ENCODE peak calls at places on chromosomes 13 and 19, in four cellular contexts. Y, W, Z and A are unnamed samples.

GRCh38 chr19:16886305-16886880 is 2.4 kb upstream of the F2RL3 start:
- DNase-seq in Y (peak; percentile 60), W (no peak), Z (no peak), A (peak; percentile 84)

GRCh38 chr13:72462726-72463125 is 264.7 kb downstream of the MZT1 start:
- DNase-seq in Y (no peak), W (no peak), Z (no peak), A (no peak)

GRCh38 chr19:50480281-50481111 is 3.8 kb upstream of the GARIN5A start:
- DNase-seq in Y (no peak), W (no peak), Z (no peak), A (no peak)

GRCh38 chr13:21933001-21933400 is 262.1 kb downstream of the FGF9 start:
- DNase-seq in Y (no peak), W (no peak), Z (no peak), A (no peak)

GRCh38 chr13:50352720-50353491 is 337.7 kb downstream of the KCNRG start:
- DNase-seq in Y (no peak), W (no peak), Z (no peak), A (no peak)

GRCh38 chr13:26614721-26615120 is 57.2 kb downstream of the WASF3 start:
- DNase-seq in Y (no peak), W (no peak), Z (no peak), A (no peak)

GRCh38 chr13:114112826-114113322 is 19.5 kb downstream of the RASA3 start:
- DNase-seq in Y (no peak), W (no peak), Z (no peak), A (peak; percentile 5)

GRCh38 chr13:31048521-31048920 is 113.2 kb downstream of the HSPH1 start:
- DNase-seq in Y (no peak), W (no peak), Z (no peak), A (no peak)

GRCh38 chr13:45374917-45375316 is 33.9 kb upstream of the TPT1 start:
- DNase-seq in Y (no peak), W (no peak), Z (no peak), A (no peak)

GRCh38 chr13:105165449-105166125 is 1369.9 kb downstream of the EFNB2 start:
- DNase-seq in Y (no peak), W (no peak), Z (no peak), A (no peak)

GRCh38 chr19:49805822-49806612 is 7.1 kb downstream of the FUZ start:
- DNase-seq in Y (no peak), W (no peak), Z (no peak), A (no peak)

GRCh38 chr13:72430923-72431322 is 296.5 kb downstream of the MZT1 start:
- DNase-seq in Y (no peak), W (no peak), Z (no peak), A (no peak)

GRCh38 chr19:11806354-11807098 is 7.5 kb upstream of the ZNF440 start:
- DNase-seq in Y (no peak), W (no peak), Z (no peak), A (no peak)

GRCh38 chr19:28208745-28209144 is 1004.2 kb downstream of the UQCRFS1 start:
- DNase-seq in Y (no peak), W (no peak), Z (no peak), A (no peak)

GRCh38 chr19:53509443-53509842 is 28.5 kb upstream of the ZNF331 start:
- DNase-seq in Y (no peak), W (no peak), Z (no peak), A (no peak)

GRCh38 chr13:24362435-24362951 is 53.1 kb downstream of the C1QTNF9 start:
- DNase-seq in Y (no peak), W (no peak), Z (no peak), A (no peak)

GRCh38 chr19:13842294-13843103 is 34.4 kb upstream of the NANOS3 start:
- DNase-seq in Y (peak; percentile 83), W (no peak), Z (no peak), A (peak; percentile 92)

GRCh38 chr13:111251646-111252448 is 68.6 kb upstream of the TEX29 start:
- DNase-seq in Y (no peak), W (no peak), Z (no peak), A (no peak)

GRCh38 chr13:99442273-99442895 is 58.9 kb upstream of the TM9SF2 start:
- DNase-seq in Y (peak; percentile 32), W (peak; percentile 53), Z (no peak), A (peak; percentile 50)

GRCh38 chr19:49790866-49791265 is 22.2 kb downstream of the FUZ start:
- DNase-seq in Y (peak; percentile 80), W (no peak), Z (no peak), A (peak; percentile 87)

GRCh38 chr19:38831142-38831605 is 420 bp downstream of the ECH1 start:
- DNase-seq in Y (peak; percentile 90), W (peak; percentile 19), Z (no peak), A (peak; percentile 61)

GRCh38 chr13:55199132-55199531 is 1941.6 kb upstream of the PRR20A start:
- DNase-seq in Y (no peak), W (no peak), Z (no peak), A (no peak)

GRCh38 chr13:79290595-79291244 is 115.3 kb downstream of the RBM26 start:
- DNase-seq in Y (no peak), W (no peak), Z (no peak), A (no peak)

GRCh38 chr19:27746691-27747380 is 1466.1 kb downstream of the UQCRFS1 start:
- DNase-seq in Y (peak; percentile 20), W (peak; percentile 5), Z (no peak), A (peak; percentile 39)

GRCh38 chr19:2529473-2529918 is 53.6 kb downstream of the GADD45B start:
- DNase-seq in Y (peak; percentile 92), W (no peak), Z (no peak), A (no peak)

GRCh38 chr13:49877629-49878218 is 58.4 kb downstream of the SPRYD7 start:
- DNase-seq in Y (no peak), W (no peak), Z (no peak), A (no peak)

GRCh38 chr19:49533551-49534488 is 6.0 kb downstream of the RCN3 start:
- DNase-seq in Y (peak; percentile 49), W (peak; percentile 79), Z (peak; percentile 67), A (peak; percentile 72)

GRCh38 chr13:25899952-25900351 is 151.9 kb downstream of the SHISA2 start:
- DNase-seq in Y (no peak), W (no peak), Z (no peak), A (no peak)

GRCh38 chr13:30810261-30810701 is 74.9 kb downstream of the ALOX5AP start:
- DNase-seq in Y (no peak), W (no peak), Z (no peak), A (no peak)

GRCh38 chr19:55410168-55410567 is 2.6 kb upstream of the UBE2S start:
- DNase-seq in Y (no peak), W (no peak), Z (no peak), A (no peak)

GRCh38 chr13:76890036-76890435 is 3.8 kb upstream of the KCTD12 start:
- DNase-seq in Y (peak; percentile 7), W (no peak), Z (no peak), A (no peak)

GRCh38 chr19:10112037-10112751 is 701 bp downstream of the P2RY11 start:
- DNase-seq in Y (no peak), W (no peak), Z (no peak), A (no peak)